ENCODE peak calls at places on chromosomes 4 and X, in five cellular contexts. F, B, O, L and K are unnamed samples.

GRCh38 chr4:98261291-98262271 is at the start of gene RAP1GDS1:
- DNase-seq in L (peak; percentile 36), B (peak; percentile 86), F (peak; percentile 18), O (peak; percentile 73), K (peak; percentile 78)

GRCh38 chr4:150004481-150004880 is 73.8 kb upstream of the DCLK2 start:
- DNase-seq in F (no peak), B (no peak), O (no peak), L (no peak), K (no peak)

GRCh38 chrX:134419784-134420183 is 40.2 kb upstream of the HPRT1 start:
- DNase-seq in L (no peak), O (no peak), B (no peak), F (no peak), K (no peak)

GRCh38 chr4:27463816-27464215 is 603.2 kb downstream of the STIM2 start:
- DNase-seq in F (no peak), B (no peak), O (no peak), L (no peak), K (no peak)

GRCh38 chrX:97159916-97160800 is 276.4 kb downstream of the RPA4 start:
- DNase-seq in B (no peak), L (no peak), F (no peak), O (no peak), K (no peak)

GRCh38 chrX:105745863-105746262 is 76.5 kb upstream of the NRK start:
- DNase-seq in B (no peak), F (no peak), L (no peak), O (no peak), K (no peak)

GRCh38 chrX:118497180-118497814 is 1.7 kb downstream of the DOCK11 start:
- DNase-seq in B (no peak), F (no peak), O (no peak), L (no peak), K (no peak)

GRCh38 chr4:101933855-101934254 is 143.3 kb downstream of the BANK1 start:
- DNase-seq in F (no peak), O (peak; percentile 23), L (no peak), B (no peak), K (no peak)

GRCh38 chr4:38190717-38191178 is 230.6 kb downstream of the PTTG2 start:
- DNase-seq in L (no peak), B (no peak), F (no peak), O (peak; percentile 36), K (no peak)

GRCh38 chr4:133574248-133574647 is 425.2 kb downstream of the PCDH10 start:
- DNase-seq in L (no peak), B (no peak), F (no peak), O (no peak), K (no peak)

GRCh38 chr4:54941994-54942552 is 183.3 kb downstream of the KDR start:
- DNase-seq in F (no peak), O (no peak), L (no peak), B (no peak), K (no peak)

GRCh38 chrX:49160908-49161307 is 1.6 kb upstream of the MAGIX start:
- DNase-seq in F (no peak), B (no peak), L (no peak), O (no peak), K (no peak)

GRCh38 chrX:38664285-38664684 is 102.9 kb downstream of the TSPAN7 start:
- DNase-seq in B (no peak), L (peak; percentile 39), O (peak; percentile 28), F (peak; percentile 7), K (no peak)

GRCh38 chrX:74613350-74614192 is 853 bp downstream of the RLIM start:
- DNase-seq in O (peak; percentile 26), B (no peak), L (peak; percentile 11), F (peak; percentile 23), K (no peak)

GRCh38 chrX:55908685-55909212 is 191.2 kb downstream of the RRAGB start:
- DNase-seq in F (peak; percentile 20), B (no peak), L (no peak), O (no peak), K (no peak)

GRCh38 chr4:5865896-5866599 is 26.8 kb downstream of the CRMP1 start:
- DNase-seq in O (no peak), F (no peak), L (no peak), B (no peak), K (no peak)

GRCh38 chr4:86338989-86339388 is 20.9 kb downstream of the MAPK10 start:
- DNase-seq in B (no peak), F (peak; percentile 1), L (no peak), O (no peak), K (no peak)

GRCh38 chr4:151166662-151167061 is 67.2 kb downstream of the RPS3A start:
- DNase-seq in O (peak; percentile 36), L (no peak), B (no peak), F (no peak), K (no peak)

GRCh38 chrX:150348365-150348764 is 14.8 kb upstream of the MAMLD1 start:
- DNase-seq in B (peak; percentile 42), O (no peak), F (no peak), L (no peak), K (no peak)

GRCh38 chr4:7358100-7358735 is 76.5 kb downstream of the PSAPL1 start:
- DNase-seq in L (no peak), O (no peak), B (no peak), F (peak; percentile 55), K (peak; percentile 76)

GRCh38 chr4:73206236-73206635 is 52.4 kb downstream of the ANKRD17 start:
- DNase-seq in L (no peak), O (no peak), B (no peak), F (no peak), K (no peak)

GRCh38 chrX:66994729-66995128 is 355.9 kb upstream of the EDA2R start:
- DNase-seq in L (no peak), B (no peak), F (no peak), O (no peak), K (no peak)

GRCh38 chrX:31572396-31572795 is 500.6 kb upstream of the FTHL17 start:
- DNase-seq in L (no peak), F (no peak), O (no peak), B (no peak), K (no peak)

GRCh38 chrX:71919436-71919835 is 8.8 kb downstream of the NHSL2 start:
- DNase-seq in B (no peak), L (no peak), O (no peak), F (no peak), K (no peak)

GRCh38 chrX:53071604-53072417 is 10.4 kb upstream of the TSPYL2 start:
- DNase-seq in O (peak; percentile 68), L (peak; percentile 55), F (peak; percentile 56), B (peak; percentile 83), K (peak; percentile 94)

GRCh38 chr4:118278473-118279274 is 74.1 kb downstream of the PRSS12 start:
- DNase-seq in B (peak; percentile 96), O (peak; percentile 97), F (peak; percentile 86), L (peak; percentile 98), K (peak; percentile 98)
- TF ChIP-seq EP300 in B (peak; percentile 4), O (peak; percentile 40), F (no peak), L (no peak), K (peak; percentile 27)

DNA sequence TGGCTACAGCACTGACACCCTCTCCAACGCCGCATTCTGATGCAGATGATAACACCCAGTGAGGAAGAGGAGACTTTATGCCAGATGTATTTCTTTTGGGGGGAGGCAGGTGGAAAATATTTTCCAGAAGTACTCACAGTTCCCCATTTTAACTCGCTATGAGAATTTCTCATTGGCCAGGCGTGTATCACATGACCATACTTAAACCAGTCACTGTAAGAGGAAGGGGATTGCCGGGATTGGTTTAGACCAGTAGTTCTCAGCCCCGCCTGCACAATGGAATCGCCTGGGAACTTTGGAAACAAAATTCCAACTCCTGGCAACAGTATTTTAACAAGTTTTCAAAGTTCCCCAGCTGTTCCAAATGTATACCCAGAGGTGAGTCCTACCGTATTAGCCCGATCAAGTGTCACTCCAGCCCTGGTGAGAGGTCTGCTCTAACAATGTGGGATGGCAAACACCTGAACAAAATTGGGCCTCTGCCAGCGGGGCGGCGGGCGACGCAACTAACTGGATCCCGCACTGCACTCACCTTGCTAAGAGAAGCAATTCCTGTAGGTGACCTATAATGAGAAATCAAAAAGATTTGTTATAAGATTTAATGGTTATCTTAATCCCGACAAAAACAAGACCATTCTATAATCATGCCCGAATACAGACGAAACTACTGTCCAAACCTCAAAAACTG is 2.9 kb upstream of the MSL3 start:
- DNase-seq in O (no peak), B (no peak), L (no peak), F (peak; percentile 15), K (no peak)
- TF ChIP-seq EP300 in O (no peak), B (no peak), L (no peak), F (no peak), K (no peak)

DNA sequence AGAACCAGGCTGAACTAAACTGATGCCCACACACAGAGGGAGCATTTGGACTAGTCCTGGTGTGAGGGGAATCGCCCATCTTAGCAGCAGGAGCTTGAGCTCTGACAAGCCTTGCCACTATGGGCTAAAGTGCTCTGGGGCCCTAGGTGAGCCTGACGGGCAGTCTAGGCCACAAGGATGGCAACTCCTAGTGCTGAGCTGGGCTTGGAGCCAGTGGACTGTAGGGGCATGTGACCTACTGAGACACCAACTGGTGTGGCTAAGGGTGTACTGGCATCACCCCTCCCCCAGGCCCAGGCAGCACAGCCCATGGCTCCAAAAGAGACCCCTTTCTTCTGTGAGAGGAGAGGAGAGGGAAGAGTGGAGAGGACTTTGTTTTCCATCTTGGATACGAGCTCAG is 14.5 kb downstream of the CENPU start:
- DNase-seq in B (no peak), F (no peak), O (no peak), L (no peak), K (no peak)
- TF ChIP-seq EP300 in B (no peak), F (no peak), O (no peak), L (no peak), K (no peak)

DNA sequence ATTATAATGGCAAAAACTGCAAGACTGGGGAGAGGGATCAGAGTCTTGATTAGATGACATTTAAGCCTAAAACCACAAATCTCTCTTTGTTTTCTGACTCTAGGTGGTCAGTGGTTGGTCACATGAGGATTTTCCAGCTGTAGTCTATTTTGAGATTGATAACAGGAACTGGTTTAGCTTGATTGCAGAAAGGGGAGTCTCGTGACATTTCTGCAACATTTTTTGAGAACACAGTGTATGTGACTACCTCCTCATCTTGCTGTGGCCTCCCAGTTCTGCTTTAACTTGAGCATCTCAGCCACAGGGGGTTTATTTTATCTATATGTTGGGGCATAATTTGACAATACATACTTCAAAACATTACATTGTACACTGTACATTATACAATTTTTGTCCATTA is 726.4 kb upstream of the MAGEB2 start:
- DNase-seq in F (no peak), L (no peak), O (no peak), B (no peak), K (no peak)
- TF ChIP-seq EP300 in F (no peak), L (no peak), O (no peak), B (no peak), K (no peak)

GRCh38 chr4:15912236-15912635 is 26.3 kb downstream of the FGFBP1 start:
- DNase-seq in L (no peak), F (no peak), O (no peak), B (no peak), K (no peak)

GRCh38 chr4:15913631-15913970 is 24.9 kb downstream of the FGFBP1 start:
- DNase-seq in O (no peak), B (no peak), L (no peak), F (peak; percentile 31), K (no peak)

GRCh38 chr4:15907430-15907829 is 31.1 kb downstream of the FGFBP1 start:
- DNase-seq in O (peak; percentile 65), L (no peak), B (no peak), F (no peak), K (no peak)

GRCh38 chr4:15912961-15913630 is 25.4 kb downstream of the FGFBP1 start:
- DNase-seq in F (no peak), L (no peak), B (no peak), O (no peak), K (no peak)

GRCh38 chr4:15910150-15910945 is 28.2 kb downstream of the FGFBP1 start:
- DNase-seq in L (no peak), B (no peak), F (no peak), O (no peak), K (no peak)
- TF ChIP-seq EP300 in L (no peak), B (no peak), F (no peak), O (no peak), K (no peak)

GRCh38 chr4:139740531-139741041 is 75.0 kb downstream of the MGST2 start:
- DNase-seq in O (peak; percentile 72), B (peak; percentile 79), F (peak; percentile 6), L (no peak), K (peak; percentile 92)
- TF ChIP-seq EP300 in O (no peak), B (no peak), F (no peak), L (no peak), K (peak; percentile 84)